ENCODE peak calls at places on chromosome 2, in five cellular contexts. T is effector CD4-positive, alpha-beta T cell; C is cardiac muscle cell; N is aorta; R is GM13977. S is an unnamed sample.

GRCh38 chr2:148124271-148124670 is 103.4 kb downstream of the MBD5 start:
- DNase-seq in N (no peak), R (no peak), T (no peak), C (no peak), S (no peak)

GRCh38 chr2:216222650-216223352 is 113.7 kb downstream of the XRCC5 start:
- DNase-seq in C (no peak), T (no peak), N (no peak), R (peak; percentile 55), S (no peak)

GRCh38 chr2:100141906-100142305 is 484 bp downstream of the AFF3 start:
- DNase-seq in N (no peak), C (no peak), T (no peak), R (no peak), S (no peak)

GRCh38 chr2:195580156-195580555 is 76.9 kb upstream of the SLC39A10 start:
- DNase-seq in C (no peak), T (no peak), N (no peak), R (no peak), S (no peak)

GRCh38 chr2:23760746-23761145 is 166.2 kb downstream of the ATAD2B start:
- DNase-seq in N (no peak), C (peak; percentile 23), R (no peak), T (no peak), S (peak; percentile 14)

GRCh38 chr2:201796478-201796865 is 9.9 kb upstream of the CDK15 start:
- DNase-seq in C (no peak), R (no peak), N (no peak), T (no peak), S (no peak)

GRCh38 chr2:101982630-101983029 is 9.1 kb upstream of the IL1R2 start:
- DNase-seq in N (no peak), R (no peak), T (no peak), C (no peak), S (no peak)

GRCh38 chr2:118239284-118239683 is 151.0 kb downstream of the INSIG2 start:
- DNase-seq in N (no peak), T (no peak), R (no peak), C (no peak), S (no peak)

GRCh38 chr2:43083278-43083677 is 143.1 kb downstream of the ZFP36L2 start:
- DNase-seq in N (no peak), C (no peak), T (no peak), R (no peak), S (no peak)

GRCh38 chr2:69986691-69987090 is 25.3 kb upstream of the ASPRV1 start:
- DNase-seq in N (peak; percentile 32), R (no peak), T (no peak), C (no peak), S (no peak)

GRCh38 chr2:202758638-202759037 is 112.9 kb downstream of the ICA1L start:
- DNase-seq in N (no peak), T (no peak), C (no peak), R (no peak), S (no peak)

GRCh38 chr2:6510547-6510946 is 355.2 kb downstream of the CMPK2 start:
- DNase-seq in N (no peak), R (no peak), T (no peak), C (no peak), S (no peak)

GRCh38 chr2:231299267-231299666 is 96.2 kb upstream of the B3GNT7 start:
- DNase-seq in N (no peak), T (no peak), R (no peak), C (no peak), S (no peak)

GRCh38 chr2:73297151-73297559 is 3.8 kb upstream of the EGR4 start:
- DNase-seq in N (no peak), C (no peak), T (no peak), R (no peak), S (no peak)

GRCh38 chr2:25032094-25032493 is 9.8 kb upstream of the EFR3B start:
- DNase-seq in R (no peak), N (no peak), C (no peak), T (no peak), S (no peak)

GRCh38 chr2:85120363-85120762 is 12.8 kb upstream of the TCF7L1 start:
- DNase-seq in T (no peak), C (no peak), N (no peak), R (no peak), S (no peak)

S was measured in NCI-H460.